ENCODE peak calls at places on chromosomes 7 and 10, in seven cellular contexts. A, W, N, R, X, G and Y are unnamed samples.

GRCh38 chr7:81120803-81121202 is 202.0 kb upstream of the SEMA3C start:
- DNase-seq in W (no peak), G (no peak), A (no peak), X (no peak), R (no peak), N (no peak), Y (no peak)

GRCh38 chr10:123134915-123135414 is 805 bp upstream of the HMX3 start:
- DNase-seq in A (peak; percentile 59), G (peak; percentile 90), N (no peak), X (no peak), R (no peak), W (no peak), Y (no peak)

GRCh38 chr10:63561421-63561820 is 40.2 kb downstream of the REEP3 start:
- DNase-seq in N (no peak), G (no peak), R (no peak), X (no peak), W (no peak), A (no peak), Y (no peak)

GRCh38 chr7:131544449-131545425 is 11.7 kb downstream of the PODXL start:
- DNase-seq in W (peak; percentile 73), N (no peak), R (no peak), A (peak; percentile 84), G (peak; percentile 54), X (no peak), Y (no peak)

GRCh38 chr7:44060091-44060947 is 5.0 kb downstream of the PGAM2 start:
- DNase-seq in N (no peak), A (no peak), W (no peak), X (no peak), R (no peak), G (no peak), Y (no peak)

GRCh38 chr10:66837335-66837734 is 88.5 kb upstream of the LRRTM3 start:
- DNase-seq in N (no peak), G (no peak), A (no peak), R (no peak), X (no peak), W (no peak), Y (no peak)

GRCh38 chr10:73838827-73839226 is 27.4 kb upstream of the NDST2 start:
- DNase-seq in G (no peak), X (no peak), A (no peak), N (no peak), R (no peak), W (no peak), Y (no peak)

GRCh38 chr10:3398825-3399646 is 226.5 kb upstream of the PITRM1 start:
- DNase-seq in N (no peak), W (peak; percentile 84), X (no peak), A (peak; percentile 93), G (no peak), R (no peak), Y (no peak)

GRCh38 chr10:17607603-17608332 is 9.4 kb downstream of the HACD1 start:
- DNase-seq in N (no peak), A (peak; percentile 60), G (peak; percentile 49), R (no peak), X (peak; percentile 40), W (peak; percentile 45), Y (peak; percentile 42)

GRCh38 chr10:17782921-17783665 is 26.1 kb upstream of the MRC1 start:
- DNase-seq in A (no peak), R (no peak), G (no peak), W (no peak), N (no peak), X (no peak), Y (no peak)

GRCh38 chr10:36489181-36489927 is 636.0 kb upstream of the ANKRD30A start:
- DNase-seq in X (no peak), A (no peak), N (no peak), R (no peak), G (no peak), W (no peak), Y (no peak)

GRCh38 chr10:130709415-130709814 is 573.2 kb downstream of the GLRX3 start:
- DNase-seq in N (no peak), G (no peak), A (no peak), X (no peak), R (no peak), W (no peak), Y (no peak)

GRCh38 chr10:117736655-117737054 is 194.1 kb downstream of the EMX2 start:
- DNase-seq in A (no peak), R (no peak), W (peak; percentile 4), G (no peak), X (peak; percentile 34), N (no peak), Y (no peak)

GRCh38 chr7:112236597-112236996 is 30.1 kb downstream of the ZNF277 start:
- DNase-seq in R (no peak), A (no peak), X (no peak), N (no peak), G (no peak), W (peak; percentile 74), Y (no peak)

GRCh38 chr10:124346831-124347230 is 71.9 kb downstream of the OAT start:
- DNase-seq in N (no peak), A (no peak), W (no peak), R (no peak), G (no peak), X (no peak), Y (no peak)

GRCh38 chr7:41869596-41869995 is 166.7 kb upstream of the INHBA start:
- DNase-seq in A (no peak), X (no peak), G (no peak), N (no peak), R (no peak), W (no peak), Y (no peak)

GRCh38 chr7:154698726-154699291 is 304.1 kb downstream of the PAXIP1 start:
- DNase-seq in N (peak; percentile 72), X (no peak), G (peak; percentile 81), R (no peak), W (peak; percentile 7), A (peak; percentile 45), Y (no peak)

GRCh38 chr10:103519798-103520197 is 26.3 kb downstream of the NEURL1 start:
- DNase-seq in A (no peak), G (no peak), W (no peak), X (no peak), N (no peak), R (no peak), Y (no peak)

GRCh38 chr10:1094112-1095057 is 38.2 kb downstream of the WDR37 start:
- DNase-seq in X (no peak), N (no peak), G (no peak), R (peak; percentile 3), A (no peak), W (no peak), Y (no peak)

DNA sequence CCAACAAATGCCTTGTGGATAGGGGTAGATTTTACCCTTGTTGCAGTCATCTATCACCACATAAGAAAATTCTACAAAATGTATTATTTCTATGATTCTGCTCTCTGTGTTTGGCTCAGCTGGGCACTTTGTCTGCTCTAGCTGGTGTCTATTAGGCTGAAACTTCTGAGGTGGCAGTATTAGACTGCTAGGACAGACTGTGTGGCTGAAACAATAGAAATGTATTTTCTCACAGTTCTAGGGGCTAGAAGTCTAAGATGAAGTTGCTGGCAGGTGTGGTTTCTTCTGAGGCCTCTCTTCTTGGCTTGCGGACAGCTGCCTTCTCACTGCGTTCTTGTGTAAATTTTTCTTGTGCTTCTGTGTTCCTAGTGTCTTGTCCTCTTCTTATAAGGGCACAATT is 1139.6 kb upstream of the LRRTM3 start:
- DNase-seq in A (no peak), X (no peak), W (no peak), R (no peak), G (no peak), N (no peak), Y (no peak)
- TF ChIP-seq JUND in A (no peak), X (no peak), W (no peak), R (no peak), G (no peak), N (no peak), Y (no peak)

DNA sequence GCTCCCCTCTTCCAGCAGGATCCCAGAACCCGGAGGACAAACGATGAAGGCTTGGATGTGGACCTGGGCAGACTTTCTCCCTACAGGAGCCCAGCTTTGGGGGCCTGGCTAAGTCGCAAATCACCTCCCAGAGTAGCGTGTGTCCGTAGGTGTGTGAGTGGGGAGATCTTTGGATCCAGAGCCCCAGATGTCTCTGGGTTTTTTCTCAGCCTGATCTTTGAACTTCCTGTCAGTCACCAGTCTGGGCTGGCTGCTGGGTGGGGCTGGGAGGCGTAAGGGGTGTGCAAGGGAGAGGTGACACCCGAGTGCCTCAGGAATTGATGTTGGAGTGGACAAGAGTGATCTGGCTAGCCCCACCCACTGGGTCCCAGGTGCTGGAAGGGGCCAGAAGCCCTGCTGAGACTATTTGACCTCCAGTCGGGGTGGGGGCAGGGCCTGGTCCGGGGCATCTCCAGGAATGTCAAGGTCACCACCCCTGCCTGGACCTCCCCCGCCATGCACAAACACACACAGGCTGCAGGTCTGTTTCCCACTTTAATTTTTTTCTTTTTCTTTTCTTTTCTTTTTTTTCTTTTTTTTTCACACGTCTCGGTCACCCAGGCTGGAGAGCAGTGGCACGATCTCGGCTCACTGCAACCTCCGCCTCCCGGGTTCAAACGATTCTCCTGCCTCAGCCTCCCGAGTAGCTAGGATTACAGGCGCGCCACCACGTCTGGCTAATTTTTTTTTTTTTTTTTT is at the start of gene MOGAT3:
- DNase-seq in R (no peak), G (peak; percentile 78), N (no peak), X (no peak), A (no peak), W (peak; percentile 98), Y (no peak)
- TF ChIP-seq JUND in R (no peak), G (no peak), N (no peak), X (no peak), A (no peak), W (no peak), Y (no peak)

DNA sequence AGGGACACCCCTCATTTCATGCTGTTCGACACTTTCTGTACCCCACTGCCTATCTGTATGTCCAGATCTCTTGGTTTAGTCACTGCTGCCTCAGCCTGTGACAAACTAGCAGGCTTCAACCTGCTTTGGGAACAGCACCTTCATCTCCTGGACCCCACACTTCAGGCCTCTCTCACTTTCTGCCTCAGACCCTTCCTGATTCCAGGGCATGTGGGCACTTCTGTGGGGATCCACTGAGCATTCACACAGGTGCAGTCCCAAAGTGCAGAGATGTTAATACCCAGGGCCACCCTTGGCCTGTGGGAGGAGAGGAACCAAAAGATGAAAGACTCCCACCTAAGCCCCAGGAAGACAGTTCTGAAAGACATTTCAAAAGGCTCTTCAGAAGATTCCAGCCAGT is 29.4 kb upstream of the C10orf71 start:
- DNase-seq in G (no peak), X (no peak), W (no peak), R (no peak), N (no peak), A (no peak), Y (no peak)
- TF ChIP-seq JUND in G (no peak), X (no peak), W (no peak), R (no peak), N (no peak), A (no peak), Y (no peak)

GRCh38 chr7:75642810-75643486 is 95.8 kb downstream of the HIP1 start:
- DNase-seq in W (peak; percentile 46), X (peak; percentile 54), A (peak; percentile 70), G (peak; percentile 88), R (peak; percentile 39), N (peak; percentile 85), Y (peak; percentile 71)

GRCh38 chr7:75639071-75639892 is 99.5 kb downstream of the HIP1 start:
- DNase-seq in R (no peak), G (peak; percentile 94), W (no peak), N (peak; percentile 87), X (no peak), A (peak; percentile 93), Y (peak; percentile 58)

GRCh38 chr7:75638607-75639070 is 100.1 kb downstream of the HIP1 start:
- DNase-seq in A (peak; percentile 92), N (peak; percentile 67), W (no peak), X (no peak), G (peak; percentile 59), R (no peak), Y (peak; percentile 54)

GRCh38 chr7:75639893-75640600 is 98.7 kb downstream of the HIP1 start:
- DNase-seq in R (no peak), A (no peak), N (peak; percentile 83), G (no peak), X (no peak), W (no peak), Y (no peak)

GRCh38 chr7:75637854-75638606 is 100.7 kb downstream of the HIP1 start:
- DNase-seq in N (no peak), A (peak; percentile 49), X (no peak), W (no peak), R (no peak), G (no peak), Y (no peak)
- TF ChIP-seq JUND in N (no peak), A (no peak), X (no peak), W (no peak), R (no peak), G (no peak), Y (no peak)